ENCODE peak calls at places on chromosomes 7 and 10, in nine cellular contexts. U is GM13976; P is activated CD8-positive, alpha-beta memory T cell treated with anti-CD3 and anti-CD28 coated beads, Interleukin-2, amount 50 U/mL, for 48 hours; N is substantia nigra; Y is stimulated activated naive CD4-positive, alpha-beta T cell; F is HS-5; A is GM10248; L is ELR; G is endothelial cell. X is an unnamed sample.

GRCh38 chr10:6416892-6417512 is 163.1 kb downstream of the PRKCQ start:
- DNase-seq in U (peak; percentile 56), P (no peak), N (no peak), Y (no peak), F (no peak), A (peak; percentile 47), L (peak; percentile 71), G (peak; percentile 28), X (peak; percentile 3)

GRCh38 chr10:105953056-105953455 is 1211.5 kb downstream of the SORCS1 start:
- DNase-seq in U (no peak), P (no peak), N (no peak), Y (no peak), F (no peak), A (no peak), L (no peak), G (no peak), X (no peak)

GRCh38 chr7:98233241-98234070 is 18.6 kb downstream of the TECPR1 start:
- DNase-seq in U (no peak), P (no peak), N (no peak), Y (no peak), F (no peak), A (no peak), L (no peak), G (no peak), X (no peak)

GRCh38 chr10:79266543-79267312 is 80.5 kb upstream of the PPIF start:
- DNase-seq in U (peak; percentile 82), P (no peak), N (no peak), Y (no peak), F (peak; percentile 68), A (peak; percentile 78), L (peak; percentile 97), G (peak; percentile 59), X (no peak)

GRCh38 chr10:119478111-119479047 is 64.1 kb downstream of the RGS10 start:
- DNase-seq in U (no peak), P (no peak), N (no peak), Y (no peak), F (no peak), A (peak; percentile 59), L (no peak), G (no peak), X (no peak)

GRCh38 chr10:80356563-80356999 is at the start of the genes DYDC1 and DYDC2:
- DNase-seq in U (peak; percentile 58), P (peak; percentile 71), N (no peak), Y (peak; percentile 22), F (no peak), A (peak; percentile 42), L (no peak), G (peak; percentile 52), X (peak; percentile 45)

GRCh38 chr10:4947039-4947634 is 16.1 kb upstream of the AKR1C1 start:
- DNase-seq in U (no peak), P (no peak), N (no peak), Y (no peak), F (no peak), A (no peak), L (peak; percentile 4), G (no peak), X (no peak)

GRCh38 chr10:110353244-110354119 is 48.8 kb upstream of the SMNDC1 start:
- DNase-seq in U (no peak), P (peak; percentile 74), N (no peak), Y (no peak), F (peak; percentile 95), A (no peak), L (peak; percentile 99), G (no peak), X (no peak)

GRCh38 chr7:111363099-111363498 is 199.2 kb downstream of the IMMP2L start:
- DNase-seq in U (no peak), P (no peak), N (no peak), Y (no peak), F (no peak), A (no peak), L (peak; percentile 40), G (no peak), X (no peak)

GRCh38 chr7:105675873-105676484 is 94.7 kb upstream of the EFCAB10 start:
- DNase-seq in U (no peak), P (peak; percentile 81), N (no peak), Y (peak; percentile 5), F (no peak), A (no peak), L (no peak), G (no peak), X (no peak)

GRCh38 chr7:30005511-30005910 is 15.9 kb upstream of the SCRN1 start:
- DNase-seq in U (no peak), P (no peak), N (no peak), Y (no peak), F (no peak), A (no peak), L (no peak), G (no peak), X (no peak)

GRCh38 chr7:82762880-82763279 is 319.3 kb upstream of the CACNA2D1 start:
- DNase-seq in U (no peak), P (no peak), N (no peak), Y (no peak), F (no peak), A (no peak), L (peak; percentile 2), G (no peak), X (no peak)

GRCh38 chr10:90695915-90696676 is 161.7 kb downstream of the HTR7 start:
- DNase-seq in U (no peak), P (no peak), N (no peak), Y (no peak), F (no peak), A (no peak), L (no peak), G (no peak), X (no peak)

GRCh38 chr7:139981533-139981932 is 81.2 kb downstream of the PARP12 start:
- DNase-seq in U (no peak), P (no peak), N (no peak), Y (no peak), F (no peak), A (no peak), L (no peak), G (no peak), X (no peak)

GRCh38 chr10:6151087-6151977 is 51.4 kb upstream of the PFKFB3 start:
- DNase-seq in U (peak; percentile 79), P (no peak), N (peak; percentile 85), Y (no peak), F (no peak), A (peak; percentile 78), L (peak; percentile 68), G (peak; percentile 73), X (no peak)

GRCh38 chr7:152336754-152337368 is 98.9 kb downstream of the KMT2C start:
- DNase-seq in U (peak; percentile 35), P (no peak), N (peak; percentile 4), Y (no peak), F (no peak), A (peak; percentile 35), L (peak; percentile 70), G (peak; percentile 22), X (peak; percentile 44)

GRCh38 chr10:119113805-119114732 is 10.2 kb downstream of the DENND10 start:
- DNase-seq in U (no peak), P (no peak), N (no peak), Y (no peak), F (peak; percentile 85), A (no peak), L (peak; percentile 94), G (no peak), X (no peak)

GRCh38 chr7:139231513-139232376 is 708 bp downstream of the UBN2 start:
- DNase-seq in U (peak; percentile 62), P (peak; percentile 68), N (peak; percentile 20), Y (no peak), F (no peak), A (peak; percentile 43), L (peak; percentile 66), G (peak; percentile 47), X (peak; percentile 23)

GRCh38 chr7:5554287-5554785 is 130.7 kb upstream of the TNRC18 start:
- DNase-seq in U (no peak), P (no peak), N (no peak), Y (no peak), F (no peak), A (no peak), L (no peak), G (no peak), X (no peak)

GRCh38 chr7:11576340-11576739 is 255.7 kb downstream of the THSD7A start:
- DNase-seq in U (no peak), P (no peak), N (no peak), Y (no peak), F (no peak), A (no peak), L (no peak), G (no peak), X (no peak)

GRCh38 chr7:105639677-105640493 is 58.6 kb upstream of the EFCAB10 start:
- DNase-seq in U (no peak), P (no peak), N (no peak), Y (no peak), F (no peak), A (no peak), L (no peak), G (no peak), X (no peak)

GRCh38 chr7:73909996-73910395 is 49.0 kb downstream of the TMEM270 start:
- DNase-seq in U (no peak), P (peak; percentile 35), N (no peak), Y (no peak), F (no peak), A (no peak), L (no peak), G (no peak), X (no peak)

GRCh38 chr7:602341-603141 is 82.9 kb upstream of the PDGFA start:
- DNase-seq in U (peak; percentile 73), P (peak; percentile 89), N (no peak), Y (no peak), F (no peak), A (peak; percentile 71), L (no peak), G (no peak), X (no peak)

GRCh38 chr7:108497082-108497725 is 28.7 kb downstream of the PNPLA8 start:
- DNase-seq in U (peak; percentile 64), P (peak; percentile 62), N (no peak), Y (peak; percentile 16), F (peak; percentile 10), A (peak; percentile 52), L (peak; percentile 63), G (peak; percentile 51), X (peak; percentile 42)

GRCh38 chr10:31322647-31323046 is 3.6 kb downstream of the ZEB1 start:
- DNase-seq in U (peak; percentile 24), P (no peak), N (no peak), Y (no peak), F (no peak), A (peak; percentile 16), L (peak; percentile 45), G (no peak), X (no peak)

GRCh38 chr10:132387723-132388210 is 9.2 kb upstream of the PWWP2B start:
- DNase-seq in U (peak; percentile 94), P (peak; percentile 93), N (no peak), Y (peak; percentile 76), F (no peak), A (peak; percentile 91), L (peak; percentile 52), G (peak; percentile 89), X (no peak)

GRCh38 chr7:104873346-104873849 is 140.6 kb upstream of the KMT2E start:
- DNase-seq in U (no peak), P (no peak), N (no peak), Y (no peak), F (no peak), A (no peak), L (no peak), G (no peak), X (no peak)

GRCh38 chr10:82213784-82214183 is 338.8 kb downstream of the NRG3 start:
- DNase-seq in U (no peak), P (no peak), N (no peak), Y (no peak), F (no peak), A (no peak), L (no peak), G (no peak), X (no peak)

GRCh38 chr7:139523199-139523941 is at the start of gene CLEC2L:
- DNase-seq in U (no peak), P (no peak), N (no peak), Y (no peak), F (no peak), A (no peak), L (no peak), G (peak; percentile 22), X (no peak)

GRCh38 chr7:27168265-27168947 is 3.1 kb upstream of the HOXA9 start:
- DNase-seq in U (no peak), P (no peak), N (no peak), Y (no peak), F (peak; percentile 76), A (no peak), L (peak; percentile 81), G (no peak), X (no peak)

GRCh38 chr7:142500364-142500763 is 242.5 kb upstream of the PRSS58 start:
- DNase-seq in U (no peak), P (no peak), N (no peak), Y (no peak), F (no peak), A (no peak), L (no peak), G (no peak), X (no peak)

X was measured in NCI-H748 treated with DMSO at 0.1 percent for 48 hours.